ENCODE peak calls at places on chromosomes 11 and 22, in six cellular contexts. W, K, L, M, J and E are unnamed samples.

GRCh38 chr11:10778217-10778970 is 27.3 kb downstream of the CTR9 start:
- DNase-seq in M (no peak), K (no peak), L (no peak), W (no peak), J (peak; percentile 98), E (no peak)

GRCh38 chr11:221539-221938 is 14.0 kb downstream of the RIC8A start:
- DNase-seq in M (no peak), K (no peak), J (no peak), W (no peak), L (no peak), E (no peak)

GRCh38 chr11:125114518-125114917 is 3.1 kb upstream of the TMEM218 start:
- DNase-seq in K (peak; percentile 73), W (no peak), J (peak; percentile 15), M (no peak), L (no peak), E (no peak)

GRCh38 chr11:132718711-132719641 is 813.3 kb downstream of the OPCML start:
- DNase-seq in W (no peak), M (peak; percentile 27), K (peak; percentile 55), L (no peak), J (no peak), E (no peak)

GRCh38 chr11:131389582-131389981 is 19.2 kb downstream of the NTM start:
- DNase-seq in W (no peak), K (no peak), M (no peak), L (no peak), J (peak; percentile 19), E (no peak)

GRCh38 chr22:48622891-48623545 is 1204.7 kb downstream of the BRD1 start:
- DNase-seq in W (no peak), J (no peak), L (no peak), M (no peak), K (no peak), E (no peak)

GRCh38 chr22:48488611-48489456 is 1338.8 kb downstream of the BRD1 start:
- DNase-seq in L (peak; percentile 55), W (peak; percentile 89), J (no peak), K (peak; percentile 68), M (no peak), E (no peak)

GRCh38 chr22:27632451-27633295 is 168.9 kb downstream of the MN1 start:
- DNase-seq in J (no peak), K (no peak), L (no peak), W (no peak), M (no peak), E (no peak)

GRCh38 chr11:46105134-46105628 is 16.1 kb downstream of the PHF21A start:
- DNase-seq in J (no peak), L (no peak), K (peak; percentile 23), W (no peak), M (no peak), E (no peak)

GRCh38 chr22:28742562-28742962 is 723 bp downstream of the HSCB start:
- DNase-seq in W (no peak), K (no peak), M (no peak), L (no peak), J (no peak), E (no peak)

GRCh38 chr11:72723508-72723907 is 28.7 kb downstream of the ARAP1 start:
- DNase-seq in L (no peak), K (no peak), M (no peak), W (no peak), J (peak; percentile 19), E (no peak)

GRCh38 chr22:40877488-40877887 is 15.6 kb upstream of the DNAJB7 start:
- DNase-seq in J (no peak), W (no peak), M (no peak), K (no peak), L (no peak), E (no peak)

GRCh38 chr22:38402204-38402603 is 52.8 kb downstream of the KCNJ4 start:
- DNase-seq in W (no peak), L (no peak), K (no peak), M (no peak), J (no peak), E (no peak)

GRCh38 chr11:43789700-43790443 is 90.8 kb upstream of the ALKBH3 start:
- DNase-seq in W (no peak), M (no peak), L (no peak), J (peak; percentile 56), K (no peak), E (peak; percentile 74)

GRCh38 chr11:77175869-77176539 is 48.0 kb downstream of the MYO7A start:
- DNase-seq in K (peak; percentile 87), M (no peak), L (peak; percentile 86), J (no peak), W (peak; percentile 53), E (no peak)

GRCh38 chr11:123300874-123301695 is 106.0 kb upstream of the CLMP start:
- DNase-seq in L (no peak), W (no peak), M (no peak), K (peak; percentile 84), J (peak; percentile 83), E (no peak)

GRCh38 chr11:115132829-115133228 is 371.4 kb downstream of the CADM1 start:
- DNase-seq in K (peak; percentile 42), L (no peak), J (no peak), W (no peak), M (peak; percentile 21), E (no peak)

GRCh38 chr11:79434263-79434662 is 6.6 kb downstream of the TENM4 start:
- DNase-seq in L (no peak), W (no peak), M (no peak), K (no peak), J (no peak), E (no peak)

GRCh38 chr11:105706025-105706530 is 96.2 kb downstream of the GRIA4 start:
- DNase-seq in W (no peak), M (no peak), L (no peak), J (no peak), K (no peak), E (no peak)

GRCh38 chr22:48492371-48493320 is 1335.0 kb downstream of the BRD1 start:
- DNase-seq in K (peak; percentile 94), L (peak; percentile 74), M (peak; percentile 50), W (peak; percentile 89), J (peak; percentile 59), E (peak; percentile 84)

GRCh38 chr11:67269401-67270255 is 3.4 kb downstream of the GRK2 start:
- DNase-seq in W (no peak), L (peak; percentile 84), J (no peak), M (peak; percentile 73), K (no peak), E (no peak)

GRCh38 chr11:11816511-11817319 is 25.1 kb upstream of the USP47 start:
- DNase-seq in L (no peak), J (peak; percentile 54), K (peak; percentile 16), W (no peak), M (no peak), E (peak; percentile 84)

GRCh38 chr22:44442186-44442465 is 55.9 kb downstream of the RTL6 start:
- DNase-seq in M (no peak), K (no peak), L (peak; percentile 59), J (no peak), W (no peak), E (no peak)

GRCh38 chr22:32764330-32765116 is 37.0 kb upstream of the TIMP3 start:
- DNase-seq in M (peak; percentile 22), J (peak; percentile 96), W (no peak), K (peak; percentile 79), L (no peak), E (peak; percentile 87)

GRCh38 chr11:64745219-64745522 is 1.2 kb upstream of the RASGRP2 start:
- DNase-seq in L (peak; percentile 100), K (no peak), M (peak; percentile 81), W (no peak), J (no peak), E (peak; percentile 27)

GRCh38 chr11:66637557-66638176 is 836 bp upstream of the RBM4 start:
- DNase-seq in J (no peak), L (no peak), M (no peak), W (peak; percentile 56), K (no peak), E (no peak)

GRCh38 chr11:8577791-8578581 is 16.0 kb downstream of the STK33 start:
- DNase-seq in M (no peak), L (no peak), K (no peak), J (peak; percentile 56), W (no peak), E (no peak)

GRCh38 chr11:69842746-69843528 is 23.7 kb upstream of the FGF3 start:
- DNase-seq in L (no peak), M (no peak), J (no peak), W (no peak), K (peak; percentile 24), E (no peak)

GRCh38 chr22:36579441-36579840 is 50.5 kb upstream of the EIF3D start:
- DNase-seq in J (no peak), M (no peak), K (no peak), L (peak; percentile 21), W (no peak), E (no peak)

GRCh38 chr11:26331911-26332571 is at the start of gene ANO3:
- DNase-seq in M (peak; percentile 24), K (peak; percentile 97), L (no peak), J (peak; percentile 79), W (peak; percentile 98), E (peak; percentile 96)

GRCh38 chr22:29810156-29810555 is 27.9 kb downstream of the ASCC2 start:
- DNase-seq in W (no peak), L (no peak), J (no peak), K (no peak), M (no peak), E (no peak)

GRCh38 chr22:43404673-43405385 is 7.0 kb upstream of the MPPED1 start:
- DNase-seq in L (peak; percentile 63), J (no peak), K (no peak), M (no peak), W (no peak), E (no peak)

GRCh38 chr11:1390603-1391164 is 950 bp downstream of the BRSK2 start:
- DNase-seq in W (peak; percentile 90), K (peak; percentile 41), J (no peak), M (no peak), L (peak; percentile 83), E (peak; percentile 56)
- H3K4me3 ChIP-seq in W (peak overlapping the region; percentile 55), K (no peak overlapping the region), J (no peak overlapping the region), M (no peak overlapping the region), L (no peak overlapping the region), E (no peak overlapping the region)

DNA sequence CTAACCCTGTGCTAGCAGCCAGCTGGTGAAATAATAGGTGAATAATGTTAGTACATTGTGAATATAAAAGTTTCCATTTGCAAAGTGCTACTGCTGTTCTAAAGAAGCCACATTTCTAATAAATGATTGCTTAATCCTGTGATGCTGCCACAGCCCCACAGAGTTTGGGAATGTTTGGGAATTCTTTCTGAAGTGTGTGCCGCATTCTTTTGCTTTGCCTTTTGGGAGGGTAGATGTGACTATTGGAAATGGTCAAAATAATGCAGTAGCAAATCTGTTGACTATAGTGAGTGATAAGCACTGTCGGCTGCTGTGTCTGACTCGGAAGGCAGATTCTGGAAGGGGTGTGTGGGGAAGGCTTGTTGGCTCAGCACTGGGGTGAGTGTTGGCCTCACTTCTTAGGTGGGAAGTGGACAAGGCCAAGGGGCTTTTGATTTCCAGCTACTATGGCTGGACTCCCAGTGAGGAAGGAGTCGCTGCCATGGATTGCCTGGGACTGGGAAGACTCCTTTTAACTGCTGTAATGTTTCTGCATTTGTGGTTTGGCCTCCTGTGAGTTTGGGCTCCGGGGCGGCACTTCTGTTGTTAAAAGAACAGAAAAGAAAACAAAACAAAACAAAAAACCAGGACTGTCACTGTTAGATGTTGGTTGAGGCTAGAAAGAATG is 20.0 kb downstream of the ZBTB16 start:
- DNase-seq in L (no peak), J (peak; percentile 56), K (no peak), W (no peak), M (no peak), E (no peak)
- H3K4me3 ChIP-seq in L (no peak overlapping the region), J (no peak overlapping the region), K (no peak overlapping the region), W (no peak overlapping the region), M (no peak overlapping the region), E (peak overlapping the region; percentile 54)

GRCh38 chr11:127000991-127001390 is 421 bp upstream of the KIRREL3 start:
- DNase-seq in J (no peak), L (no peak), W (peak; percentile 34), M (no peak), K (no peak), E (peak; percentile 33)
- H3K4me3 ChIP-seq in J (peak overlapping the region; percentile 55), L (no peak overlapping the region), W (peak overlapping the region; percentile 52), M (peak overlapping the region; percentile 10), K (no peak overlapping the region), E (peak overlapping the region; percentile 81)

GRCh38 chr11:120339394-120339890 is 3.2 kb downstream of the ARHGEF12 start:
- DNase-seq in L (no peak), J (peak; percentile 35), W (peak; percentile 19), M (peak; percentile 38), K (peak; percentile 40), E (peak; percentile 59)
- H3K4me3 ChIP-seq in L (peak overlapping the region; percentile 88), J (peak overlapping the region; percentile 33), W (peak overlapping the region; percentile 97), M (peak overlapping the region; percentile 0), K (no peak overlapping the region), E (peak overlapping the region; percentile 99)